ENCODE peak calls at places on chromosome 1, in six cellular contexts. One of them, this sample, is unnamed.

GRCh38 chr1:156510709-156511108 is 10.1 kb upstream of the MEF2D start:
- DNase-seq in right lobe of liver: no peak
- DNase-seq in ovary: peak; percentile 91
- DNase-seq in IMR-90: peak; percentile 85
- DNase-seq in prostate gland: peak; percentile 97
- DNase-seq in HCT116: no peak
- DNase-seq in this sample: peak; percentile 99

GRCh38 chr1:203546274-203546673 is 52.3 kb downstream of the OPTC start:
- DNase-seq in right lobe of liver: no peak
- DNase-seq in ovary: no peak
- DNase-seq in IMR-90: no peak
- DNase-seq in prostate gland: no peak
- DNase-seq in HCT116: no peak
- DNase-seq in this sample: no peak

GRCh38 chr1:97306504-97306903 is 584.9 kb downstream of the PTBP2 start:
- DNase-seq in right lobe of liver: no peak
- DNase-seq in ovary: no peak
- DNase-seq in IMR-90: no peak
- DNase-seq in prostate gland: no peak
- DNase-seq in HCT116: no peak
- DNase-seq in this sample: no peak

GRCh38 chr1:192628406-192629057 is 7.4 kb upstream of the RGS13 start:
- DNase-seq in right lobe of liver: no peak
- DNase-seq in ovary: no peak
- DNase-seq in IMR-90: no peak
- DNase-seq in prostate gland: no peak
- DNase-seq in HCT116: no peak
- DNase-seq in this sample: no peak

GRCh38 chr1:229907884-229908633 is 159.0 kb upstream of the GALNT2 start:
- DNase-seq in right lobe of liver: no peak
- DNase-seq in ovary: no peak
- DNase-seq in IMR-90: no peak
- DNase-seq in prostate gland: no peak
- DNase-seq in HCT116: no peak
- DNase-seq in this sample: no peak

GRCh38 chr1:153697873-153698647 is 19.6 kb downstream of the NPR1 start:
- DNase-seq in right lobe of liver: peak; percentile 44
- DNase-seq in ovary: peak; percentile 82
- DNase-seq in IMR-90: no peak
- DNase-seq in prostate gland: no peak
- DNase-seq in HCT116: no peak
- DNase-seq in this sample: peak; percentile 81

GRCh38 chr1:41902125-41902524 is 16.6 kb downstream of the HIVEP3 start:
- DNase-seq in right lobe of liver: no peak
- DNase-seq in ovary: no peak
- DNase-seq in IMR-90: peak; percentile 73
- DNase-seq in prostate gland: no peak
- DNase-seq in HCT116: no peak
- DNase-seq in this sample: no peak

GRCh38 chr1:98044766-98045165 is 123.9 kb upstream of the DPYD start:
- DNase-seq in right lobe of liver: no peak
- DNase-seq in ovary: no peak
- DNase-seq in IMR-90: no peak
- DNase-seq in prostate gland: no peak
- DNase-seq in HCT116: no peak
- DNase-seq in this sample: no peak

GRCh38 chr1:3531928-3532327 is 77.5 kb downstream of the ARHGEF16 start:
- DNase-seq in right lobe of liver: no peak
- DNase-seq in ovary: no peak
- DNase-seq in IMR-90: no peak
- DNase-seq in prostate gland: no peak
- DNase-seq in HCT116: no peak
- DNase-seq in this sample: no peak

GRCh38 chr1:46556822-46557221 is 5.4 kb upstream of the KNCN start:
- DNase-seq in right lobe of liver: no peak
- DNase-seq in ovary: no peak
- DNase-seq in IMR-90: peak; percentile 56
- DNase-seq in prostate gland: no peak
- DNase-seq in HCT116: peak; percentile 21
- DNase-seq in this sample: no peak

GRCh38 chr1:46554236-46555080 is 3.0 kb upstream of the KNCN start:
- DNase-seq in right lobe of liver: no peak
- DNase-seq in ovary: no peak
- DNase-seq in IMR-90: no peak
- DNase-seq in prostate gland: no peak
- DNase-seq in HCT116: no peak
- DNase-seq in this sample: no peak

GRCh38 chr1:46555081-46555432 is 3.6 kb upstream of the KNCN start:
- DNase-seq in right lobe of liver: no peak
- DNase-seq in ovary: no peak
- DNase-seq in IMR-90: no peak
- DNase-seq in prostate gland: no peak
- DNase-seq in HCT116: no peak
- DNase-seq in this sample: no peak

GRCh38 chr1:46557403-46557802 is 6.0 kb upstream of the KNCN start:
- DNase-seq in right lobe of liver: no peak
- DNase-seq in ovary: no peak
- DNase-seq in IMR-90: no peak
- DNase-seq in prostate gland: no peak
- DNase-seq in HCT116: no peak
- DNase-seq in this sample: no peak

DNA sequence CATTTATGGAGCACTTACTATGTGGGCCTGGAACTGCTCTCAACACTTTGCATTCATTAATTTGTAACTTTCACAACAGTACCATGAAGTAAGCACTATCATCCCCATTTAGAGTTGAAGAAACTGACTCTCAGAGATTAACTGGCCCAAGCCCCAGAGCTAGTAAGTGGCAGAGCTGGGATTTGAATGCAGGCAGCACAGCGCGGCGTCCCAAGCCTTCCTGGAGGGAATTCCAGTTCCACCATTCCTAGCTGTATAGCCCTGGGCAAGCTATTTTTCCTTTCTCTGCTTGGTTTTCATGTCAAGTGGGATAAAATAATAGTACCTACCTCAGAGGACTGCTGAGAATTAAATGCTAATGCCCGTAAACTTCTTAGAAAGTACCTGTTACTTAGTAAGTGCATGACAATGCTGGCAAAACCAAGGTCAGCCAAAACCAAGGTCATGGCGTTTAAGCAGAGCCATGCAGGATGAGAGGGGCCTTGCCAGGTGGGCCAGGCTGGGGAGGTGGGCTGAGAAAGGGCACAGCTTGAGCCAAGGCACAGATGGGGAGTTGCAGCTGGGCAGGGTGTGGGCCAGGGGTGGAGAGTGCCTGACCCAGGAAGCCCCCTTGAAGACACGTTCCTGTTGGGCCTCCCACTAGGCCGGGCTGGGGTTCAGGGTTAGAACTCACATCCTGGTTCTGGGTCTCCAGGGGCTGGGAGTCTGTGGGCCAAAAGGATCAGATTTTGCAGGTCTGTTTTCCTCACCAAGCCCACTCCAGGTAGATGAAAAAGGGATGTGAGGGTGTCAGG is 4.6 kb upstream of the KNCN start:
- DNase-seq in right lobe of liver: no peak
- DNase-seq in ovary: no peak
- DNase-seq in IMR-90: no peak
- DNase-seq in prostate gland: no peak
- DNase-seq in HCT116: no peak
- DNase-seq in this sample: no peak
- TF ChIP-seq POLR2A in right lobe of liver: no peak
- TF ChIP-seq POLR2A in ovary: no peak
- TF ChIP-seq POLR2A in IMR-90: no peak
- TF ChIP-seq POLR2A in prostate gland: no peak
- TF ChIP-seq POLR2A in HCT116: no peak
- TF ChIP-seq POLR2A in this sample: no peak

GRCh38 chr1:226425431-226426031 is 17.6 kb upstream of the PARP1 start:
- DNase-seq in right lobe of liver: no peak
- DNase-seq in ovary: no peak
- DNase-seq in IMR-90: no peak
- DNase-seq in prostate gland: no peak
- DNase-seq in HCT116: no peak
- DNase-seq in this sample: no peak
- TF ChIP-seq POLR2A in right lobe of liver: no peak
- TF ChIP-seq POLR2A in ovary: no peak
- TF ChIP-seq POLR2A in IMR-90: no peak
- TF ChIP-seq POLR2A in prostate gland: no peak
- TF ChIP-seq POLR2A in HCT116: no peak
- TF ChIP-seq POLR2A in this sample: no peak

DNA sequence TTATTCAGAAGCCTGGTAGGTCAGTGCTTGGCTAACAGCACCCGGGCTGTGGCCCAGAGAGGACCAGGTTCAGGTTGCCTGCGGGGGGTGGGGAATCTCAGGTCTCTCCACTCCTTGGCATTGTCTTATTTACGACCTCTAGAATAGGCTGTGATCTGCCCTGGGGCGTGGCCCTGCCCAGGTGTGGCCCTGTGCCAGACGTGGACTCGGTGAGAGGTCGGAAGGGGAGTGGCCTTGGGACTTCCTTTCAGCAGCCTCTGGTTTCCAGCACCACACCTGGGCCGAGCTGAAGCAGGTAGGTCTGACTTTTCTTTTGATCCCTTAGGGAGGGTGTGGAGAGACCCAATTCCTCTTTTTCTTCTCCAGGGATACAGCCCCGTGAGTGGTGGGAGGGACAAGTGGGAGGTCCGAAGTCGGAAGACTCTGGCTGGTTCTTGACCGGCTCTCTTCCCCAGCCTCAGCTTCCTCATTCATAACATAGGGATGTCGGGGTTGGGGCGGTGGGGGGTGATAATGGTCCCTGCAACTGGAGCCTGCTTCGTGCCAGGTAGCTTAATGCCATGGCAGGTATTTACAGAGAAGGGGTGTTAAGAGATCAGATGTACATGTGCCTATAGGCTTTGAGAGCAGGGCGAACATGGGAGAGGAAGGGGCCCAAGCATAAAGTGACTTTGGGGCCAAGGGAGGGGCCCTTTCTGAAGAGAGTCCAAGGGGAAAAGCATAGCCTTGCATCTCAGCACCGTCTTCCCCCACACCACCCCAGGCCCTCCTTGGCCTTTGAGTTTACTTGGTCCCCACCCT is 16.5 kb downstream of the ACOT11 start:
- DNase-seq in right lobe of liver: peak; percentile 51
- DNase-seq in ovary: no peak
- DNase-seq in IMR-90: no peak
- DNase-seq in prostate gland: peak; percentile 45
- DNase-seq in HCT116: peak; percentile 79
- DNase-seq in this sample: peak; percentile 52
- TF ChIP-seq POLR2A in right lobe of liver: no peak
- TF ChIP-seq POLR2A in ovary: no peak
- TF ChIP-seq POLR2A in IMR-90: no peak
- TF ChIP-seq POLR2A in prostate gland: peak; percentile 63
- TF ChIP-seq POLR2A in HCT116: peak; percentile 41
- TF ChIP-seq POLR2A in this sample: no peak

DNA sequence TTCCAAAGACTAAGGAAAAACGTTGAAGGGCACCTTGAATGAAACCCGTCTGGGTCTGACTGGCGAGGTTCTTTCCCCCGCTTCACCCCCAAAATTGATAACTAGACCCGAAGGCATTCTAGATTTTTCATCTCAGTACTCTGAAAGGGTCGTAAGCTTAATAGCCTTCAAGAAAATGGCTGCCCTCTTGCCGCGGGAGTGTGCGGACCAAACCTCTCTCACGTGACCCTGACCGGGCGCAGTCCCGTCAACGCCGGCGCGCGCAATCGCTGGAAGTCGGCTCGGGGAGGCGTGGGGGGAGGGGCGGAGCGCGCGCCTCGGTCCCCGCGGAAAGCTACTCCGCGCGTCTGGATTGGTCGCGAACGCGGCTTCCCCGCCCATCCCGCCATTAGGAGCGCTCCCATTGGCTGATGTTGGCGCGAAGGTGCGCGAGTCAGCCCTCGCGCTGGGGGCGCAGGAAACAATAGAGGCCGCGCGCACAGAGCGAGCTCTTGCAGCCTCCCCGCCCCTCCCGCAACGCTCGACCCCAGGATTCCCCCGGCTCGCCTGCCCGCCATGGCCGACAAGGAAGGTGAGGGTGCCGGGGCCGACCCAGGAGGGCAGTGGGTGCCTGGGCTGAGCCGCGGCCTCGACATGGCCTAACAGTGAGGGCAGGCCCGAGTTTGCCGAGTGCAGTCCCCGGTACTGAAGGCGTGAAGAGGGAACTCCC is at the start of gene RBBP4:
- DNase-seq in right lobe of liver: peak; percentile 98
- DNase-seq in ovary: peak; percentile 98
- DNase-seq in IMR-90: peak; percentile 96
- DNase-seq in prostate gland: peak; percentile 98
- DNase-seq in HCT116: peak; percentile 91
- DNase-seq in this sample: peak; percentile 99
- TF ChIP-seq POLR2A in right lobe of liver: peak; percentile 79
- TF ChIP-seq POLR2A in ovary: peak; percentile 82
- TF ChIP-seq POLR2A in IMR-90: peak; percentile 5
- TF ChIP-seq POLR2A in prostate gland: peak; percentile 84
- TF ChIP-seq POLR2A in HCT116: peak; percentile 14
- TF ChIP-seq POLR2A in this sample: peak; percentile 88

This sample was measured in sigmoid colon.